ENCODE peak calls at places on chromosomes 7 and 10, in seven cellular contexts. N is H54; U is activated CD4-positive, CD25-positive, alpha-beta regulatory T cell treated with anti-CD3 and anti-CD28 coated beads, Interleukin-2, amount 50 U/mL, for 72 hours; C is fibroblast of gingiva; Z is cerebellum; V is kidney epithelial cell; A is HEK293T. R is an unnamed sample.

GRCh38 chr7:27116962-27117686 is 13.4 kb downstream of the HOXA4 start:
- DNase-seq in N (no peak), U (no peak), C (no peak), Z (no peak), V (no peak), A (no peak), R (no peak)

GRCh38 chr10:91340613-91341362 is 69.4 kb upstream of the HECTD2 start:
- DNase-seq in N (peak), U (no peak), C (peak), Z (no peak), V (peak), A (no peak), R (no peak)

GRCh38 chr7:131336956-131337355 is 9.3 kb downstream of the MKLN1 start:
- DNase-seq in N (no peak), U (no peak), C (peak), Z (no peak), V (no peak), A (no peak), R (peak)

GRCh38 chr7:92643821-92644220 is 53.6 kb upstream of the FAM133B start:
- DNase-seq in N (no peak), U (no peak), C (no peak), Z (no peak), V (no peak), A (no peak), R (no peak)

GRCh38 chr7:42911482-42912447 is at the start of gene C7orf25:
- DNase-seq in N (peak), U (peak), C (peak), Z (peak), V (peak), A (peak), R (peak)

GRCh38 chr7:79789584-79790345 is 336.3 kb upstream of the MAGI2 start:
- DNase-seq in N (no peak), U (no peak), C (peak), Z (no peak), V (no peak), A (no peak), R (no peak)

GRCh38 chr7:23357190-23358093 is 58.3 kb downstream of the MALSU1 start:
- DNase-seq in N (peak), U (no peak), C (peak), Z (no peak), V (peak), A (peak), R (peak)

GRCh38 chr10:22322663-22323160 is 1.8 kb downstream of the BMI1 start:
- DNase-seq in N (no peak), U (no peak), C (no peak), Z (no peak), V (no peak), A (no peak), R (no peak)

GRCh38 chr7:26865094-26865388 is 651 bp upstream of the SKAP2 start:
- DNase-seq in N (peak), U (no peak), C (no peak), Z (peak), V (no peak), A (peak), R (no peak)

GRCh38 chr10:8183241-8183704 is 128.8 kb downstream of the GATA3 start:
- DNase-seq in N (no peak), U (no peak), C (no peak), Z (no peak), V (no peak), A (no peak), R (peak)

GRCh38 chr10:10293431-10293830 is 724.2 kb upstream of the CELF2 start:
- DNase-seq in N (no peak), U (no peak), C (no peak), Z (peak), V (no peak), A (no peak), R (no peak)

GRCh38 chr7:146319625-146320024 is 203.0 kb downstream of the CNTNAP2 start:
- DNase-seq in N (no peak), U (no peak), C (no peak), Z (no peak), V (no peak), A (no peak), R (no peak)

GRCh38 chr7:153245809-153246208 is 486.3 kb downstream of the ACTR3B start:
- DNase-seq in N (no peak), U (no peak), C (no peak), Z (no peak), V (no peak), A (no peak), R (no peak)

GRCh38 chr7:12653127-12653917 is 34.1 kb upstream of the ARL4A start:
- DNase-seq in N (no peak), U (no peak), C (peak), Z (no peak), V (no peak), A (no peak), R (peak)

GRCh38 chr7:45657890-45658715 is 83.9 kb downstream of the ADCY1 start:
- DNase-seq in N (no peak), U (no peak), C (no peak), Z (no peak), V (no peak), A (no peak), R (no peak)

GRCh38 chr10:71840177-71840711 is 10.8 kb downstream of the PSAP start:
- DNase-seq in N (peak), U (no peak), C (peak), Z (peak), V (peak), A (peak), R (peak)

R was measured in cardiac muscle cell.